ENCODE peak calls at places on chromosomes 3 and 15, in ten cellular contexts. U is smooth muscle cell of the brain vasculature; B is tibial artery; G is left cardiac atrium; L is heart left ventricle; K is posterior cingulate gyrus; Z is iris pigment epithelial cell; X is activated CD4-positive, CD25-positive, alpha-beta regulatory T cell treated with anti-CD3 and anti-CD28 coated beads, Interleukin-2, amount 50 U/mL, for 72 hours; W is psoas muscle; Q is activated T-helper 1 cell treated with anti-CD3 and anti-CD28 coated beads, Interleukin-12 subunit alpha, Interleukin-12 subunit beta, Interleukin-2, Interleukin-4 antibody, amounts not matched to agents 30 ng/mL and 10 ng/mL and 1 ng/mL, durations not matched to agents 14 hours and 24 hours and 36 hours. C is an unnamed sample.

GRCh38 chr15:71811036-71811736 is 832 bp downstream of the NR2E3 start:
- DNase-seq in U (no peak), B (no peak), G (no peak), L (no peak), K (no peak), Z (no peak), X (no peak), W (no peak), Q (no peak), C (no peak)

GRCh38 chr3:12192655-12193484 is 34.2 kb upstream of the TIMP4 start:
- DNase-seq in U (no peak), B (no peak), G (no peak), L (no peak), K (no peak), Z (no peak), X (no peak), W (no peak), Q (no peak), C (no peak)

GRCh38 chr3:76107935-76108570 is 322.7 kb upstream of the ZNF717 start:
- DNase-seq in U (no peak), B (no peak), G (no peak), L (no peak), K (peak), Z (peak), X (no peak), W (no peak), Q (no peak), C (no peak)

GRCh38 chr3:168220609-168221008 is 124.9 kb upstream of the GOLIM4 start:
- DNase-seq in U (no peak), B (no peak), G (peak), L (no peak), K (no peak), Z (no peak), X (no peak), W (no peak), Q (no peak), C (no peak)

GRCh38 chr15:72474912-72475601 is 927 bp downstream of the ARIH1 start:
- DNase-seq in U (no peak), B (peak), G (peak), L (peak), K (peak), Z (peak), X (peak), W (peak), Q (peak), C (peak)

GRCh38 chr15:57216288-57216687 is 160.0 kb upstream of the CGNL1 start:
- DNase-seq in U (no peak), B (no peak), G (no peak), L (no peak), K (no peak), Z (peak), X (no peak), W (no peak), Q (no peak), C (no peak)

GRCh38 chr3:159620873-159621272 is 367.8 kb upstream of the IL12A start:
- DNase-seq in U (no peak), B (no peak), G (no peak), L (no peak), K (no peak), Z (peak), X (no peak), W (no peak), Q (no peak), C (no peak)

GRCh38 chr3:46110701-46111493 is 83.6 kb upstream of the XCR1 start:
- DNase-seq in U (peak), B (no peak), G (peak), L (no peak), K (no peak), Z (peak), X (no peak), W (no peak), Q (no peak), C (peak)

GRCh38 chr3:192188218-192188835 is 539.0 kb downstream of the FGF12 start:
- DNase-seq in U (no peak), B (no peak), G (peak), L (peak), K (peak), Z (peak), X (peak), W (peak), Q (no peak), C (no peak)

GRCh38 chr15:70856884-70857546 is 3.1 kb upstream of the LARP6 start:
- DNase-seq in U (peak), B (peak), G (peak), L (peak), K (peak), Z (peak), X (no peak), W (peak), Q (no peak), C (no peak)

GRCh38 chr3:154981201-154981600 is 98.9 kb upstream of the MME start:
- DNase-seq in U (no peak), B (no peak), G (no peak), L (no peak), K (no peak), Z (no peak), X (no peak), W (no peak), Q (no peak), C (no peak)

GRCh38 chr15:59553879-59554735 is 57.5 kb upstream of the GCNT3 start:
- DNase-seq in U (peak), B (no peak), G (no peak), L (no peak), K (no peak), Z (peak), X (no peak), W (no peak), Q (no peak), C (no peak)

GRCh38 chr3:17489139-17489538 is 253.3 kb downstream of the TBC1D5 start:
- DNase-seq in U (no peak), B (no peak), G (no peak), L (no peak), K (no peak), Z (peak), X (no peak), W (no peak), Q (no peak), C (no peak)